ENCODE peak calls at places on chromosome 21, in six cellular contexts. One of them, this sample, is unnamed.

GRCh38 chr21:38597436-38597835 is 99.2 kb upstream of the ERG start:
- DNase-seq in GM12891: no peak
- DNase-seq in K562: no peak
- DNase-seq in H1: no peak
- DNase-seq in HepG2: no peak
- DNase-seq in GM12878: no peak
- DNase-seq in this sample: no peak

GRCh38 chr21:36104306-36105300 is 30.3 kb upstream of the CBR3 start:
- DNase-seq in GM12878: no peak
- DNase-seq in H1: peak
- DNase-seq in GM12891: no peak
- DNase-seq in HepG2: no peak
- DNase-seq in K562: peak
- DNase-seq in this sample: no peak

GRCh38 chr21:37240978-37241377 is 26.2 kb downstream of the VPS26C start:
- DNase-seq in GM12878: no peak
- DNase-seq in GM12891: no peak
- DNase-seq in HepG2: no peak
- DNase-seq in H1: no peak
- DNase-seq in K562: no peak
- DNase-seq in this sample: no peak

GRCh38 chr21:25911730-25912401 is 177.1 kb downstream of the GABPA start:
- DNase-seq in GM12878: no peak
- DNase-seq in H1: no peak
- DNase-seq in HepG2: no peak
- DNase-seq in K562: no peak
- DNase-seq in GM12891: no peak
- DNase-seq in this sample: no peak

GRCh38 chr21:43637530-43637929 is 21.8 kb downstream of the HSF2BP start:
- DNase-seq in K562: no peak
- DNase-seq in HepG2: peak
- DNase-seq in H1: no peak
- DNase-seq in GM12891: no peak
- DNase-seq in GM12878: no peak
- DNase-seq in this sample: no peak

GRCh38 chr21:31346256-31346821 is 2.3 kb upstream of the TIAM1 start:
- DNase-seq in GM12878: no peak
- DNase-seq in K562: no peak
- DNase-seq in HepG2: no peak
- DNase-seq in GM12891: no peak
- DNase-seq in H1: no peak
- DNase-seq in this sample: no peak

GRCh38 chr21:45990049-45990711 is 8.6 kb downstream of the COL6A1 start:
- DNase-seq in H1: no peak
- DNase-seq in GM12891: no peak
- DNase-seq in HepG2: no peak
- DNase-seq in K562: no peak
- DNase-seq in GM12878: no peak
- DNase-seq in this sample: no peak

GRCh38 chr21:41616063-41616591 is 108.2 kb upstream of the TMPRSS2 start:
- DNase-seq in H1: no peak
- DNase-seq in K562: no peak
- DNase-seq in GM12891: no peak
- DNase-seq in GM12878: no peak
- DNase-seq in HepG2: no peak
- DNase-seq in this sample: no peak

GRCh38 chr21:41407541-41408460 is 18.2 kb upstream of the MX1 start:
- DNase-seq in GM12878: no peak
- DNase-seq in GM12891: no peak
- DNase-seq in H1: no peak
- DNase-seq in HepG2: no peak
- DNase-seq in K562: no peak
- DNase-seq in this sample: no peak

GRCh38 chr21:46667191-46667734 is 31.8 kb downstream of the PRMT2 start:
- DNase-seq in HepG2: peak
- DNase-seq in H1: no peak
- DNase-seq in GM12878: no peak
- DNase-seq in GM12891: peak
- DNase-seq in K562: no peak
- DNase-seq in this sample: no peak

GRCh38 chr21:35048706-35049617 is at the start of gene RUNX1:
- DNase-seq in GM12878: peak
- DNase-seq in HepG2: no peak
- DNase-seq in GM12891: peak
- DNase-seq in K562: peak
- DNase-seq in H1: no peak
- DNase-seq in this sample: peak
- TF ChIP-seq TAF1 in GM12878: no peak
- TF ChIP-seq TAF1 in HepG2: no peak
- TF ChIP-seq TAF1 in GM12891: peak
- TF ChIP-seq TAF1 in K562: no peak
- TF ChIP-seq TAF1 in H1: no peak
- TF ChIP-seq TAF1 in this sample: no peak

DNA sequence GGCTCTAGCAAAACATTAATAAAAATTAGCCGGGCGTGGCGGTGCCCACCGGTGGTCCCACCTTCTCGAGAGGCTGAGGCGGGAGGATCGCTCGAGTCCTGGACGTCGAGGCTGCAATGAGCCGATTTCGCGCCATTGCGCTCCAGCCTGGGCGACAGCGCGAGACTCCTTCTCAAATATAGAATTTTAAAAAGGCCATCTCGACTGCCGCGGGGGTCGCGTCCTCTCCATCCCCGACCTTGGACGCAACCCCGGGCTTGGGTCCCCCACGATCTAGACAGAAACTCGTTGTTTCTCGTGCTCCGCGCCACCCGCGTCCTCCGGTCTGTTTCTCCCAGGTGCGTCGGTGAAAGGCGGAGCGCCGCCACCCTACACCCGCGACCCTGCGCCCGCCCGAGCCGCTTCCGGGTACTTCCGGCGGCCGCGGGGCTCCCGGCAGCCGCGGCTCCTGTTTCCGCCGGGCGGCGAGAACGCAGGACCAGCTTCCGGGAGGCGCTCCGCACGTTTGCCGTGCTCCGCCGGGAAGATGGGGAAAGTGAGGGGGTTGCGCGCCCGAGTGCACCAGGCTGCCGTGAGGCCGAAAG is at the start of gene SLX9:
- DNase-seq in GM12878: no peak
- DNase-seq in H1: no peak
- DNase-seq in GM12891: peak
- DNase-seq in K562: peak
- DNase-seq in HepG2: peak
- DNase-seq in this sample: peak
- TF ChIP-seq POLR2A in GM12878: peak
- TF ChIP-seq POLR2A in H1: peak
- TF ChIP-seq POLR2A in GM12891: peak
- TF ChIP-seq POLR2A in K562: peak
- TF ChIP-seq POLR2A in HepG2: peak
- TF ChIP-seq POLR2A in this sample: peak

GRCh38 chr21:28884481-28884880 is 108.2 kb downstream of the LTN1 start:
- DNase-seq in K562: peak
- DNase-seq in GM12891: no peak
- DNase-seq in HepG2: no peak
- DNase-seq in H1: no peak
- DNase-seq in GM12878: no peak
- DNase-seq in this sample: no peak

GRCh38 chr21:28882345-28882744 is 110.3 kb downstream of the LTN1 start:
- DNase-seq in GM12878: no peak
- DNase-seq in HepG2: no peak
- DNase-seq in GM12891: no peak
- DNase-seq in K562: no peak
- DNase-seq in H1: no peak
- DNase-seq in this sample: no peak

GRCh38 chr21:28884976-28885852 is 107.5 kb downstream of the LTN1 start:
- DNase-seq in K562: peak
- DNase-seq in GM12891: peak
- DNase-seq in HepG2: peak
- DNase-seq in H1: peak
- DNase-seq in GM12878: peak
- DNase-seq in this sample: peak

GRCh38 chr21:28883931-28884330 is 108.7 kb downstream of the LTN1 start:
- DNase-seq in K562: peak
- DNase-seq in HepG2: no peak
- DNase-seq in GM12891: no peak
- DNase-seq in GM12878: no peak
- DNase-seq in H1: no peak
- DNase-seq in this sample: no peak

DNA sequence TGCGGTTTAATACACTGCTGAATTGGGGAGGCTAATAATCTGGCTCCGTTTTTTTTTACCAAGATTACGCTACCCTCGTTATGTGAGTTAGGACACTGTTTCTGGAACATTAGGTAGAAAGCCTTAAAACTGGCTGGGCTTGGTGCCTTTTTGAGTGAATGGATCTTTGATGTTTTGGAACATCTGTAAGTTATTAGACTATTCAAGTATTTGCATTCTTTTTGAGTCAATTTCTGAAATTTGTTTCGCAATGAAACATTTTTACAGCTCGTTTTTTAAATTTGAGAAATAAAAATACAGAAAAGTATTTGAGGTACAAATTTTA is 106.9 kb downstream of the LTN1 start:
- DNase-seq in H1: no peak
- DNase-seq in GM12891: no peak
- DNase-seq in HepG2: no peak
- DNase-seq in GM12878: no peak
- DNase-seq in K562: peak
- DNase-seq in this sample: no peak
- TF ChIP-seq TAF1 in H1: no peak
- TF ChIP-seq TAF1 in GM12891: no peak
- TF ChIP-seq TAF1 in HepG2: no peak
- TF ChIP-seq TAF1 in GM12878: no peak
- TF ChIP-seq TAF1 in K562: no peak
- TF ChIP-seq TAF1 in this sample: no peak

GRCh38 chr21:33588485-33589335 is at the start of gene DONSON:
- DNase-seq in K562: peak
- DNase-seq in GM12891: peak
- DNase-seq in H1: no peak
- DNase-seq in HepG2: peak
- DNase-seq in GM12878: peak
- DNase-seq in this sample: peak
- TF ChIP-seq POLR2A in K562: peak
- TF ChIP-seq POLR2A in GM12891: peak
- TF ChIP-seq POLR2A in H1: peak
- TF ChIP-seq POLR2A in HepG2: peak
- TF ChIP-seq POLR2A in GM12878: peak
- TF ChIP-seq POLR2A in this sample: peak

This sample was measured in GM12892.